ENCODE peak calls at places on chromosomes 1 and 21, in seven cellular contexts. One of them, this sample, is unnamed.

GRCh38 chr1:34858901-34859441 is 578 bp downstream of the SMIM12 start:
- DNase-seq in IMR-90: peak
- DNase-seq in fibroblast of lung: peak
- DNase-seq in GM23248: peak
- DNase-seq in neuronal stem cell: no peak
- DNase-seq in mesendoderm: no peak
- DNase-seq in SK-N-SH: no peak
- DNase-seq in this sample: no peak

GRCh38 chr1:56287736-56288135 is 291.6 kb downstream of the PLPP3 start:
- DNase-seq in IMR-90: no peak
- DNase-seq in fibroblast of lung: no peak
- DNase-seq in GM23248: no peak
- DNase-seq in neuronal stem cell: no peak
- DNase-seq in mesendoderm: no peak
- DNase-seq in SK-N-SH: no peak
- DNase-seq in this sample: no peak

GRCh38 chr1:9061949-9062555 is 7.4 kb downstream of the SLC2A5 start:
- DNase-seq in IMR-90: no peak
- DNase-seq in fibroblast of lung: peak
- DNase-seq in GM23248: peak
- DNase-seq in neuronal stem cell: no peak
- DNase-seq in mesendoderm: no peak
- DNase-seq in SK-N-SH: no peak
- DNase-seq in this sample: no peak

GRCh38 chr1:186442651-186443114 is 18.2 kb downstream of the PDC start:
- DNase-seq in IMR-90: peak
- DNase-seq in fibroblast of lung: peak
- DNase-seq in GM23248: peak
- DNase-seq in neuronal stem cell: no peak
- DNase-seq in mesendoderm: no peak
- DNase-seq in SK-N-SH: no peak
- DNase-seq in this sample: no peak

GRCh38 chr1:113191579-113192076 is 118.6 kb downstream of the LRIG2 start:
- DNase-seq in IMR-90: no peak
- DNase-seq in fibroblast of lung: no peak
- DNase-seq in GM23248: peak
- DNase-seq in neuronal stem cell: no peak
- DNase-seq in mesendoderm: no peak
- DNase-seq in SK-N-SH: no peak
- DNase-seq in this sample: no peak

GRCh38 chr1:41670558-41670957 is 186.1 kb upstream of the EDN2 start:
- DNase-seq in IMR-90: peak
- DNase-seq in fibroblast of lung: peak
- DNase-seq in GM23248: peak
- DNase-seq in neuronal stem cell: no peak
- DNase-seq in mesendoderm: peak
- DNase-seq in SK-N-SH: no peak
- DNase-seq in this sample: no peak

GRCh38 chr21:18384771-18385170 is 18.8 kb downstream of the TMPRSS15 start:
- DNase-seq in IMR-90: no peak
- DNase-seq in fibroblast of lung: no peak
- DNase-seq in GM23248: peak
- DNase-seq in neuronal stem cell: no peak
- DNase-seq in mesendoderm: peak
- DNase-seq in SK-N-SH: peak
- DNase-seq in this sample: no peak

GRCh38 chr1:206551296-206551984 is 44.1 kb downstream of the RASSF5 start:
- DNase-seq in IMR-90: no peak
- DNase-seq in fibroblast of lung: no peak
- DNase-seq in GM23248: no peak
- DNase-seq in neuronal stem cell: no peak
- DNase-seq in mesendoderm: no peak
- DNase-seq in SK-N-SH: no peak
- DNase-seq in this sample: no peak

GRCh38 chr1:13813398-13814012 is 113.5 kb downstream of the PRDM2 start:
- DNase-seq in IMR-90: no peak
- DNase-seq in fibroblast of lung: peak
- DNase-seq in GM23248: peak
- DNase-seq in neuronal stem cell: peak
- DNase-seq in mesendoderm: peak
- DNase-seq in SK-N-SH: peak
- DNase-seq in this sample: peak

GRCh38 chr1:70818391-70818790 is 229.2 kb downstream of the PTGER3 start:
- DNase-seq in IMR-90: no peak
- DNase-seq in fibroblast of lung: no peak
- DNase-seq in GM23248: peak
- DNase-seq in neuronal stem cell: no peak
- DNase-seq in mesendoderm: no peak
- DNase-seq in SK-N-SH: no peak
- DNase-seq in this sample: no peak

GRCh38 chr1:70194601-70195000 is 10.8 kb downstream of the LRRC40 start:
- DNase-seq in IMR-90: no peak
- DNase-seq in fibroblast of lung: no peak
- DNase-seq in GM23248: no peak
- DNase-seq in neuronal stem cell: no peak
- DNase-seq in mesendoderm: no peak
- DNase-seq in SK-N-SH: no peak
- DNase-seq in this sample: no peak

GRCh38 chr21:17514124-17514481 is 1.3 kb downstream of the CXADR start:
- DNase-seq in IMR-90: no peak
- DNase-seq in fibroblast of lung: no peak
- DNase-seq in GM23248: peak
- DNase-seq in neuronal stem cell: peak
- DNase-seq in mesendoderm: peak
- DNase-seq in SK-N-SH: no peak
- DNase-seq in this sample: peak

GRCh38 chr1:12851779-12852178 is 3.3 kb upstream of the HNRNPCL1 start:
- DNase-seq in IMR-90: no peak
- DNase-seq in fibroblast of lung: no peak
- DNase-seq in GM23248: peak
- DNase-seq in neuronal stem cell: no peak
- DNase-seq in mesendoderm: no peak
- DNase-seq in SK-N-SH: no peak
- DNase-seq in this sample: no peak

GRCh38 chr1:156813298-156813697 is 3.4 kb downstream of the SH2D2A start:
- DNase-seq in IMR-90: no peak
- DNase-seq in fibroblast of lung: no peak
- DNase-seq in GM23248: no peak
- DNase-seq in neuronal stem cell: no peak
- DNase-seq in mesendoderm: no peak
- DNase-seq in SK-N-SH: no peak
- DNase-seq in this sample: no peak

GRCh38 chr1:156815307-156815826 is 1.3 kb downstream of the SH2D2A start:
- DNase-seq in IMR-90: peak
- DNase-seq in fibroblast of lung: peak
- DNase-seq in GM23248: peak
- DNase-seq in neuronal stem cell: no peak
- DNase-seq in mesendoderm: peak
- DNase-seq in SK-N-SH: peak
- DNase-seq in this sample: no peak

GRCh38 chr1:156814571-156815260 is 1.9 kb downstream of the SH2D2A start:
- DNase-seq in IMR-90: no peak
- DNase-seq in fibroblast of lung: no peak
- DNase-seq in GM23248: peak
- DNase-seq in neuronal stem cell: no peak
- DNase-seq in mesendoderm: no peak
- DNase-seq in SK-N-SH: no peak
- DNase-seq in this sample: no peak

GRCh38 chr1:156812293-156812990 is 4.2 kb downstream of the SH2D2A start:
- DNase-seq in IMR-90: no peak
- DNase-seq in fibroblast of lung: no peak
- DNase-seq in GM23248: peak
- DNase-seq in neuronal stem cell: no peak
- DNase-seq in mesendoderm: no peak
- DNase-seq in SK-N-SH: no peak
- DNase-seq in this sample: no peak

GRCh38 chr1:156813750-156814570 is 2.7 kb downstream of the SH2D2A start:
- DNase-seq in IMR-90: peak
- DNase-seq in fibroblast of lung: peak
- DNase-seq in GM23248: peak
- DNase-seq in neuronal stem cell: peak
- DNase-seq in mesendoderm: peak
- DNase-seq in SK-N-SH: no peak
- DNase-seq in this sample: peak
- H3K9ac ChIP-seq in IMR-90: no peak
- H3K9ac ChIP-seq in fibroblast of lung: peak
- H3K9ac ChIP-seq in GM23248: peak
- H3K9ac ChIP-seq in neuronal stem cell: peak
- H3K9ac ChIP-seq in mesendoderm: peak
- H3K9ac ChIP-seq in SK-N-SH: no peak
- H3K9ac ChIP-seq in this sample: peak

GRCh38 chr1:224622831-224623230 is 6.7 kb downstream of the CNIH3 start:
- DNase-seq in IMR-90: no peak
- DNase-seq in fibroblast of lung: no peak
- DNase-seq in GM23248: no peak
- DNase-seq in neuronal stem cell: no peak
- DNase-seq in mesendoderm: no peak
- DNase-seq in SK-N-SH: no peak
- DNase-seq in this sample: no peak

GRCh38 chr1:224623743-224624333 is 7.7 kb downstream of the CNIH3 start:
- DNase-seq in IMR-90: peak
- DNase-seq in fibroblast of lung: peak
- DNase-seq in GM23248: peak
- DNase-seq in neuronal stem cell: no peak
- DNase-seq in mesendoderm: peak
- DNase-seq in SK-N-SH: no peak
- DNase-seq in this sample: no peak

GRCh38 chr1:224624432-224624831 is 8.3 kb downstream of the CNIH3 start:
- DNase-seq in IMR-90: no peak
- DNase-seq in fibroblast of lung: no peak
- DNase-seq in GM23248: no peak
- DNase-seq in neuronal stem cell: no peak
- DNase-seq in mesendoderm: no peak
- DNase-seq in SK-N-SH: no peak
- DNase-seq in this sample: no peak

GRCh38 chr1:224621813-224622682 is 5.9 kb downstream of the CNIH3 start:
- DNase-seq in IMR-90: no peak
- DNase-seq in fibroblast of lung: no peak
- DNase-seq in GM23248: no peak
- DNase-seq in neuronal stem cell: no peak
- DNase-seq in mesendoderm: no peak
- DNase-seq in SK-N-SH: no peak
- DNase-seq in this sample: no peak

DNA sequence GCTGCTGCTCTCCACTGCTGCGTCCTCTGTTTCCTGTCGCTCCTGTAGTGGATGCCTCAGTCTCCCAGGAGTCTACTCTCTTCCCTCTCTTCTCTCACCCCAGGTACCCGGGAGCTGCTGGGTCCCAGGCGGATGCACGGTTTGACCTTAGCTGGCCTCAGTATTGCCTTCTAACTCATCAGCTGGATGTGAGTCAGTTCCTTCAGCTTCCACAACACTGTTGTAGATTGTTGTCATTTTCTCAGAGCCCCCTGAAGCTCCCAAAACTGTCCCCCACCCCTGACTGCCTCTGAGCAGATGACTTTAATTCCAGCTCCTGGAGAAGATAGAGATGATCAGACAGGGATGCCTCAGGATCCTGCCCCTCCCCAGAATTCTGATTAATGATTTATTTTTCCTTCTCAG is 7.2 kb downstream of the CNIH3 start:
- DNase-seq in IMR-90: peak
- DNase-seq in fibroblast of lung: peak
- DNase-seq in GM23248: peak
- DNase-seq in neuronal stem cell: no peak
- DNase-seq in mesendoderm: no peak
- DNase-seq in SK-N-SH: no peak
- DNase-seq in this sample: no peak
- H3K9ac ChIP-seq in IMR-90: no peak
- H3K9ac ChIP-seq in fibroblast of lung: peak
- H3K9ac ChIP-seq in GM23248: peak
- H3K9ac ChIP-seq in neuronal stem cell: no peak
- H3K9ac ChIP-seq in mesendoderm: no peak
- H3K9ac ChIP-seq in SK-N-SH: peak
- H3K9ac ChIP-seq in this sample: no peak

GRCh38 chr21:45529785-45530422 is 12.3 kb downstream of the SLC19A1 start:
- DNase-seq in IMR-90: no peak
- DNase-seq in fibroblast of lung: no peak
- DNase-seq in GM23248: no peak
- DNase-seq in neuronal stem cell: no peak
- DNase-seq in mesendoderm: no peak
- DNase-seq in SK-N-SH: no peak
- DNase-seq in this sample: peak
- H3K9ac ChIP-seq in IMR-90: no peak
- H3K9ac ChIP-seq in fibroblast of lung: no peak
- H3K9ac ChIP-seq in GM23248: no peak
- H3K9ac ChIP-seq in neuronal stem cell: peak
- H3K9ac ChIP-seq in mesendoderm: no peak
- H3K9ac ChIP-seq in SK-N-SH: no peak
- H3K9ac ChIP-seq in this sample: no peak

GRCh38 chr1:53982762-53983101 is 35.3 kb downstream of the LDLRAD1 start:
- DNase-seq in IMR-90: no peak
- DNase-seq in fibroblast of lung: no peak
- DNase-seq in GM23248: no peak
- DNase-seq in neuronal stem cell: no peak
- DNase-seq in mesendoderm: no peak
- DNase-seq in SK-N-SH: no peak
- DNase-seq in this sample: no peak
- H3K9ac ChIP-seq in IMR-90: peak
- H3K9ac ChIP-seq in fibroblast of lung: no peak
- H3K9ac ChIP-seq in GM23248: peak
- H3K9ac ChIP-seq in neuronal stem cell: no peak
- H3K9ac ChIP-seq in mesendoderm: peak
- H3K9ac ChIP-seq in SK-N-SH: no peak
- H3K9ac ChIP-seq in this sample: no peak

GRCh38 chr1:154579382-154579781 is 11.8 kb downstream of the CHRNB2 start:
- DNase-seq in IMR-90: no peak
- DNase-seq in fibroblast of lung: no peak
- DNase-seq in GM23248: no peak
- DNase-seq in neuronal stem cell: no peak
- DNase-seq in mesendoderm: no peak
- DNase-seq in SK-N-SH: no peak
- DNase-seq in this sample: no peak
- H3K9ac ChIP-seq in IMR-90: no peak
- H3K9ac ChIP-seq in fibroblast of lung: no peak
- H3K9ac ChIP-seq in GM23248: no peak
- H3K9ac ChIP-seq in neuronal stem cell: peak
- H3K9ac ChIP-seq in mesendoderm: no peak
- H3K9ac ChIP-seq in SK-N-SH: no peak
- H3K9ac ChIP-seq in this sample: no peak

DNA sequence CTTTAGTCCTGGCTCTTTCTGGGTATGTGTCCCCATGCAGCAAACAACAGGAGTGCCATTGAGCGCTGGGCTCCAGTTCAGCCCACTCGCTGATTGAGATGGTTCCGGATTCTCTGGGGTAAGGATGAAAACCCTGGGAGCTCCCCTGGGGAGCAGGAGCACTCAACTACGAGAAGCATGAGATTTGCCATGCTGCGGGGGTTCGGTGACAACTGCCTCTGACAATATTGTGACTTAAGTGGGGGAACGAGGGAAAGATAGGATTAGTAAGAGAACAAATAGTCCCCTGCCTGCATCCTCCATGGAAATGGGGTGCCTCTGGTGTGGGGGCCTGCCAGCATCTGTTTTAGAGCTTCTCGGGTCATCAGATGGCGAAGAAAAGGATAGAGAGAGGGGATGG is 123.6 kb upstream of the IPO9 start:
- DNase-seq in IMR-90: no peak
- DNase-seq in fibroblast of lung: no peak
- DNase-seq in GM23248: no peak
- DNase-seq in neuronal stem cell: no peak
- DNase-seq in mesendoderm: no peak
- DNase-seq in SK-N-SH: no peak
- DNase-seq in this sample: no peak
- H3K9ac ChIP-seq in IMR-90: no peak
- H3K9ac ChIP-seq in fibroblast of lung: no peak
- H3K9ac ChIP-seq in GM23248: no peak
- H3K9ac ChIP-seq in neuronal stem cell: no peak
- H3K9ac ChIP-seq in mesendoderm: no peak
- H3K9ac ChIP-seq in SK-N-SH: no peak
- H3K9ac ChIP-seq in this sample: no peak